ENCODE peak calls at places on chromosomes 1 and 21, in ten cellular contexts. V is GM06990; B is CD8-positive, alpha-beta T cell; R is IMR-90; F is stomach; T is upper lobe of left lung; O is dorsolateral prefrontal cortex; H is right lobe of liver; A is ovary; X is adrenal gland. L is an unnamed sample.

GRCh38 chr1:24547195-24547594 is 8.7 kb upstream of the NCMAP start:
- DNase-seq in V (no peak), B (no peak), R (no peak), F (peak; percentile 11), T (no peak), O (no peak), H (no peak), A (no peak), X (no peak), L (no peak)

GRCh38 chr21:45267390-45267760 is 20.3 kb downstream of the POFUT2 start:
- DNase-seq in V (no peak), B (no peak), R (no peak), F (peak; percentile 5), T (no peak), O (no peak), H (peak; percentile 30), A (peak; percentile 13), X (no peak), L (peak; percentile 51)

GRCh38 chr21:17444828-17445227 is 68.0 kb upstream of the CXADR start:
- DNase-seq in V (no peak), B (no peak), R (no peak), F (no peak), T (no peak), O (no peak), H (no peak), A (no peak), X (no peak), L (no peak)

GRCh38 chr1:107551491-107551890 is 410.7 kb downstream of the NTNG1 start:
- DNase-seq in V (no peak), B (no peak), R (no peak), F (no peak), T (no peak), O (no peak), H (no peak), A (no peak), X (no peak), L (no peak)

GRCh38 chr1:53071167-53071865 is 9.3 kb downstream of the PODN start:
- DNase-seq in V (no peak), B (no peak), R (no peak), F (peak; percentile 17), T (peak; percentile 49), O (no peak), H (peak; percentile 31), A (peak; percentile 29), X (no peak), L (no peak)

GRCh38 chr1:22204989-22205913 is 62.4 kb upstream of the WNT4 start:
- DNase-seq in V (no peak), B (no peak), R (no peak), F (peak; percentile 73), T (peak; percentile 33), O (no peak), H (no peak), A (no peak), X (peak; percentile 69), L (no peak)

GRCh38 chr1:184291701-184292100 is 95.1 kb upstream of the C1orf21 start:
- DNase-seq in V (no peak), B (no peak), R (no peak), F (no peak), T (no peak), O (no peak), H (no peak), A (no peak), X (no peak), L (no peak)

GRCh38 chr1:209527372-209527771 is 56.1 kb upstream of the CAMK1G start:
- DNase-seq in V (no peak), B (no peak), R (peak; percentile 4), F (no peak), T (no peak), O (no peak), H (no peak), A (no peak), X (no peak), L (no peak)

GRCh38 chr1:3173113-3173745 is 104.2 kb downstream of the PRDM16 start:
- DNase-seq in V (no peak), B (no peak), R (no peak), F (no peak), T (peak; percentile 77), O (no peak), H (no peak), A (no peak), X (no peak), L (no peak)

DNA sequence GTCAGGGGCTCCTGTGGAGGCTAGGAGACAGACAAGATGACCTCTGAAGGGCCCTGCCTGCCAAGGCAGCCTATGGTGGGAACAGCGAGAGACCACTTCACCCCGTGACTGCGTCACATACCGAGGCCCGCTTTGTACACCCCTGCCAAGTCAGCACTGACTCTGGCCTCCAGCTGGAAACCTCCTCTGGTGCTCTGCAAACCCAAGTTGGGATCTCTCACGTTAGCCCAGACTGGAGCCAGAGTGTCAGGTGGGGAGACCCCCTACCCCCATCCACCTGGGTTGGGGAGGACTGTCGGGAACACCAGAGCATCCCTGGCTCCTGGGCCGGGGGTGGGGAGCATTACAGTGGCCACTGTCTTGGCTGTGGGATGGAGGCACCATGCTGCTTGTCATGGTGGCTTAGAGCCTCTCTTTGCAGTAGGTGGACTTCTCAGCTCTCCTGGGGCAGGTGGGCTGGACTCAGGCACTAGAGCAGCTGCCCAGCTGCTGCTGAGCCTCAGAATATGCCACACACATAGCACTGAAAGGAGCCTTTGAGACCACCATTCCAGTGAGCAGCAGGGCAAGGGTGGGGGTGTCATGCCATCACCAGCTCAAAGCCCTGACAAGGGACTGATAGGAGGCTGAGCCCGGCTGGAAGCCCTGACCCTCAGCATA is 50.4 kb downstream of the ELK4 start:
- DNase-seq in V (no peak), B (no peak), R (no peak), F (peak; percentile 20), T (no peak), O (no peak), H (peak; percentile 40), A (no peak), X (no peak), L (peak; percentile 62)
- H3K27me3 ChIP-seq in V (peaks cover 5% of the 10 kb centered on the region), B (no peaks in the 10 kb centered on the region), R (peaks cover 61% of the 10 kb centered on the region), F (peaks cover 20% of the 10 kb centered on the region), T (no peaks in the 10 kb centered on the region), O (no peaks in the 10 kb centered on the region), H (no peaks in the 10 kb centered on the region), A (no peaks in the 10 kb centered on the region), X (no peaks in the 10 kb centered on the region), L (no peaks in the 10 kb centered on the region)

GRCh38 chr1:1123581-1124507 is 8.0 kb upstream of the C1orf159 start:
- DNase-seq in V (no peak), B (no peak), R (peak; percentile 15), F (no peak), T (peak; percentile 48), O (no peak), H (no peak), A (no peak), X (no peak), L (no peak)

GRCh38 chr1:1125945-1126344 is 10.1 kb upstream of the C1orf159 start:
- DNase-seq in V (no peak), B (no peak), R (no peak), F (no peak), T (peak; percentile 75), O (no peak), H (no peak), A (no peak), X (no peak), L (no peak)

GRCh38 chr1:1122981-1123480 is 7.1 kb upstream of the C1orf159 start:
- DNase-seq in V (no peak), B (no peak), R (no peak), F (no peak), T (no peak), O (no peak), H (no peak), A (no peak), X (no peak), L (no peak)

GRCh38 chr1:1124508-1124785 is 8.6 kb upstream of the C1orf159 start:
- DNase-seq in V (no peak), B (no peak), R (no peak), F (no peak), T (no peak), O (no peak), H (no peak), A (no peak), X (no peak), L (no peak)

GRCh38 chr1:1124786-1125642 is 9.1 kb upstream of the C1orf159 start:
- DNase-seq in V (no peak), B (no peak), R (no peak), F (peak; percentile 80), T (peak; percentile 82), O (no peak), H (peak; percentile 71), A (no peak), X (no peak), L (no peak)
- TF ChIP-seq CTCF in V (no peak), B (no peak), R (no peak), F (no peak), T (no peak), O (no peak), H (no peak), A (no peak), X (no peak), L (no peak)

DNA sequence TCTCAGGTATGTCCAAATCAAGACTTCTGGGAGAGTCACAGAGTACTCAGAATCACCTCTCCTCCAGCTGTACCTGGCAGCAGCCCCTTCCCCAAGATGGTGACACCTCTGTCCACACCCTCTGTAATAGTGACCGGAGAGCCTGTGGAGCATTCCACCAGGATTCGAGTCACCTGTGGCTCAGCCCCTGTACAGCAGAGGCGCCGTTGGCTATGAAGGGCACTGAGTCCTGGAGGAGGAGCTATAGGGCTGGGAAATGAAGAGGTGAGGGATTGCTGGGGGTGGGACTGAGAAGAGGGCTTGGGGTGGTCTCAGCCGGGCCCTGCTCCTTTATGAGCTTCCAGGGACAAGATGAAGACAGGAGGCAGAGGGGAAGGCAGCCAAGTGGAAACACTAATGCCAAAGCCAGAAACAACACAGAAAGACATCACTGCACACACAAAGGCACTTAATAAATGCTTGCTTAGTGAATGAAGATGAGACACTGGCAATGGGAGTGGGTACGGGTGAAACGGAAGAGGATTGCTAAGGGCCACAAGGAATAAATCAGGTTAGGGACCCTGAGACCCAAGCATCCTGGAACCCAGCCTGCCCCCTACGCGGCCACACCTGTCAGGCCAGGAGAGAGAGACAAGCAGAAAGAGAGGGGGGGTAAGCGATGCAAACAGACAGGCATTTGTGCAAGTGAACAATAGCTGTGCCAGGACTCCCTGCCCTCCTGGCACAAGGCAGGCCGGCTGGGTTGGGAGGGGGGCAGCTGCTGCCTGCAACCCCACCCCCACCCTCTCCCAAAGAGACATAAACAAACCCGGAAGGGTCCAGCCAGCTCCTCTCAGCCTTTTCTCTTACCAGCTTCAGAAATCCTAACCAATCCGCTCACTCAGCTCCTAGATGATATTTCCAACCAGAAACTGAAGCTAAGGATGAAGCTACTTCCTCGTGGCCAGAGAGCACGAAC is 3.9 kb downstream of the ARHGEF2 start:
- DNase-seq in V (no peak), B (no peak), R (no peak), F (no peak), T (peak; percentile 32), O (peak; percentile 87), H (no peak), A (no peak), X (no peak), L (no peak)
- H3K4me3 ChIP-seq in V (peak overlapping the region; percentile 94), B (peak overlapping the region; percentile 70), R (peak overlapping the region; percentile 94), F (peak overlapping the region; percentile 68), T (no peak overlapping the region), O (peak overlapping the region; percentile 79), H (peak overlapping the region; percentile 4), A (peak overlapping the region; percentile 78), X (peak overlapping the region; percentile 95), L (peak overlapping the region; percentile 91)

DNA sequence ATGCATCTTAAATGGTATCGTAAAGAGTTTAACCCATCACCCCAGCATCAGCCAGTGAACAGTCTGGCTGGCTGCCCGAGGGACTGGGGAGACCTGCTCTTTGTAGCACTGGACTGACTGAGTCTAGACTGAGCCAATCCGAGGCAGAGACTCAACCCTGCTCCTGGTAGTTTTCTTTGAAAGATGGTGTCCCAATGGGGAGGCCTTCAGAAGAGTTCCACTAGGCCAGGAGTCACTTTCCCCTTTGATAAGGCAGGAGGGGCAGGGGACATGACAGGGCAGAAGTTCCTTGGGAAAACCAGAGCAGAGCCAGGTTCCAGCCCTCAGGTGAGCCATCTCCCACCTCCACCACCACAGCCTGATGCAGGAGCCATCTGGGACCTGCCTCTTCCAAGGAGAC is 203.5 kb downstream of the CAMTA1 start:
- DNase-seq in V (no peak), B (no peak), R (no peak), F (no peak), T (no peak), O (no peak), H (no peak), A (no peak), X (no peak), L (no peak)
- H3K27me3 ChIP-seq in V (no peaks in the 10 kb centered on the region), B (no peaks in the 10 kb centered on the region), R (peaks cover 21% of the 10 kb centered on the region), F (peaks cover 15% of the 10 kb centered on the region), T (no peaks in the 10 kb centered on the region), O (no peaks in the 10 kb centered on the region), H (no peaks in the 10 kb centered on the region), A (no peaks in the 10 kb centered on the region), X (no peaks in the 10 kb centered on the region), L (no peaks in the 10 kb centered on the region)